ENCODE peak calls at places on chromosomes 4 and X, in five cellular contexts. F, N, P, Z and W are unnamed samples.

GRCh38 chrX:135213200-135213844 is 38.5 kb upstream of the ETDA start:
- DNase-seq in F (no peak), N (no peak), P (peak; percentile 53), Z (no peak), W (peak; percentile 20)

GRCh38 chr4:4869731-4870483 is 10.4 kb downstream of the MSX1 start:
- DNase-seq in F (no peak), N (no peak), P (no peak), Z (no peak), W (no peak)

GRCh38 chrX:22952011-22952410 is 47.7 kb upstream of the DDX53 start:
- DNase-seq in F (no peak), N (no peak), P (no peak), Z (peak; percentile 54), W (no peak)

GRCh38 chr4:138003248-138003647 is 238.9 kb downstream of the SLC7A11 start:
- DNase-seq in F (no peak), N (no peak), P (no peak), Z (peak; percentile 53), W (no peak)

GRCh38 chrX:31181377-31182038 is 109.7 kb upstream of the FTHL17 start:
- DNase-seq in F (no peak), N (no peak), P (no peak), Z (no peak), W (no peak)

GRCh38 chr4:81555489-81555888 is 83.8 kb upstream of the RASGEF1B start:
- DNase-seq in F (no peak), N (no peak), P (no peak), Z (no peak), W (no peak)

GRCh38 chr4:153257151-153257620 is 52.9 kb downstream of the TRIM2 start:
- DNase-seq in F (no peak), N (no peak), P (peak; percentile 32), Z (peak; percentile 73), W (peak; percentile 15)

GRCh38 chr4:188992706-188993105 is 853.5 kb downstream of the TRIML1 start:
- DNase-seq in F (no peak), N (no peak), P (no peak), Z (no peak), W (no peak)

GRCh38 chrX:45517090-45517973 is 316.7 kb upstream of the DIPK2B start:
- DNase-seq in F (no peak), N (no peak), P (no peak), Z (peak; percentile 71), W (no peak)

GRCh38 chrX:1836683-1837082 is 221.8 kb downstream of the ASMT start:
- DNase-seq in F (no peak), N (no peak), P (no peak), Z (no peak), W (no peak)

GRCh38 chrX:49137492-49137891 is 14.0 kb upstream of the GPKOW start:
- DNase-seq in F (no peak), N (no peak), P (no peak), Z (no peak), W (no peak)

GRCh38 chrX:109859673-109860072 is 126.6 kb upstream of the ACSL4 start:
- DNase-seq in F (no peak), N (no peak), P (no peak), Z (no peak), W (no peak)

GRCh38 chr4:101793397-101793796 is 2.9 kb downstream of the BANK1 start:
- DNase-seq in F (no peak), N (no peak), P (no peak), Z (no peak), W (no peak)

GRCh38 chr4:185774815-185775684 is 36.9 kb downstream of the SORBS2 start:
- DNase-seq in F (no peak), N (peak; percentile 80), P (no peak), Z (peak; percentile 96), W (no peak)

GRCh38 chr4:5780831-5781480 is 70.0 kb downstream of the EVC start:
- DNase-seq in F (no peak), N (peak; percentile 80), P (no peak), Z (no peak), W (no peak)

GRCh38 chr4:102473476-102473875 is 27.7 kb upstream of the NFKB1 start:
- DNase-seq in F (no peak), N (no peak), P (no peak), Z (no peak), W (no peak)

GRCh38 chr4:78766650-78767049 is 9.5 kb upstream of the BMP2K start:
- DNase-seq in F (no peak), N (no peak), P (no peak), Z (no peak), W (no peak)

GRCh38 chr4:43778187-43778915 is 670.3 kb downstream of the KCTD8 start:
- DNase-seq in F (no peak), N (no peak), P (no peak), Z (no peak), W (no peak)

GRCh38 chr4:143329985-143330384 is 6.7 kb upstream of the GAB1 start:
- DNase-seq in F (no peak), N (no peak), P (no peak), Z (no peak), W (no peak)

GRCh38 chr4:107719211-107719926 is 665 bp downstream of the PAPSS1 start:
- DNase-seq in F (peak; percentile 36), N (no peak), P (peak; percentile 13), Z (peak; percentile 50), W (no peak)

GRCh38 chr4:103802766-103803165 is 83.0 kb upstream of the TACR3 start:
- DNase-seq in F (no peak), N (no peak), P (no peak), Z (no peak), W (no peak)

GRCh38 chr4:55758081-55758480 is 61.5 kb upstream of the EXOC1L start:
- DNase-seq in F (no peak), N (no peak), P (no peak), Z (no peak), W (no peak)

GRCh38 chrX:139691843-139692505 is 16.0 kb downstream of the MCF2 start:
- DNase-seq in F (no peak), N (no peak), P (no peak), Z (peak; percentile 1), W (no peak)

GRCh38 chrX:143536176-143536575 is 18.9 kb upstream of the SPANXN3 start:
- DNase-seq in F (no peak), N (no peak), P (no peak), Z (no peak), W (no peak)

GRCh38 chr4:79334783-79335182 is 8.9 kb upstream of the NAA11 start:
- DNase-seq in F (no peak), N (no peak), P (no peak), Z (no peak), W (no peak)

GRCh38 chr4:153241970-153242847 is 38.0 kb downstream of the TRIM2 start:
- DNase-seq in F (no peak), N (no peak), P (no peak), Z (peak; percentile 66), W (no peak)

GRCh38 chrX:54435121-54435520 is 5.1 kb upstream of the TSR2 start:
- DNase-seq in F (no peak), N (no peak), P (no peak), Z (no peak), W (no peak)

GRCh38 chr4:176498857-176499256 is 179.1 kb downstream of the SPCS3 start:
- DNase-seq in F (peak; percentile 57), N (no peak), P (no peak), Z (peak; percentile 8), W (no peak)

GRCh38 chr4:100984901-100985300 is 362.4 kb downstream of the PPP3CA start:
- DNase-seq in F (no peak), N (peak; percentile 51), P (no peak), Z (peak; percentile 83), W (no peak)

GRCh38 chr4:37794046-37794445 is 32.4 kb upstream of the PGM2 start:
- DNase-seq in F (no peak), N (no peak), P (no peak), Z (no peak), W (no peak)